ENCODE peak calls at places on chromosome 10, in four cellular contexts. F is neuronal stem cell, G is IMR-90, N is H1. P is an unnamed sample.

GRCh38 chr10:30437039-30437781 is 3.2 kb downstream of the MAP3K8 start:
- DNase-seq in G (peak; percentile 75), F (no peak), N (no peak), P (peak; percentile 69)

GRCh38 chr10:69994262-69994661 is 58.4 kb upstream of the MACROH2A2 start:
- DNase-seq in G (peak; percentile 59), F (no peak), N (no peak), P (peak; percentile 70)

GRCh38 chr10:22503315-22504090 is 158.2 kb downstream of the SPAG6 start:
- DNase-seq in N (no peak), G (no peak), F (no peak), P (no peak)

GRCh38 chr10:59633063-59633462 is 76.6 kb downstream of the SLC16A9 start:
- DNase-seq in N (no peak), F (no peak), G (no peak), P (peak; percentile 22)

GRCh38 chr10:79274279-79275104 is 72.8 kb upstream of the PPIF start:
- DNase-seq in G (no peak), F (no peak), N (no peak), P (no peak)

GRCh38 chr10:58755688-58756087 is 243.0 kb downstream of the BICC1 start:
- DNase-seq in G (peak; percentile 68), F (no peak), N (no peak), P (peak; percentile 9)

GRCh38 chr10:33386926-33387325 is 52.5 kb upstream of the NRP1 start:
- DNase-seq in N (no peak), G (peak; percentile 31), F (no peak), P (peak; percentile 95)

GRCh38 chr10:63120554-63120953 is 12.6 kb upstream of the NRBF2 start:
- DNase-seq in F (no peak), N (no peak), G (peak; percentile 90), P (no peak)

GRCh38 chr10:77417806-77418205 is 219.8 kb downstream of the KCNMA1 start:
- DNase-seq in N (no peak), G (no peak), F (no peak), P (no peak)

GRCh38 chr10:100568937-100569336 is 33.2 kb downstream of the HIF1AN start:
- DNase-seq in N (no peak), G (no peak), F (no peak), P (no peak)

GRCh38 chr10:71081912-71082311 is 130.5 kb upstream of the UNC5B start:
- DNase-seq in G (no peak), N (peak; percentile 11), F (no peak), P (no peak)

GRCh38 chr10:51204076-51204475 is 129.8 kb downstream of the PRKG1 start:
- DNase-seq in G (no peak), N (no peak), F (no peak), P (no peak)

GRCh38 chr10:62805139-62806092 is 896 bp downstream of the ADO start:
- DNase-seq in N (peak; percentile 73), F (peak; percentile 47), G (peak; percentile 47), P (peak; percentile 77)

GRCh38 chr10:75428434-75429158 is 2.8 kb upstream of the LRMDA start:
- DNase-seq in F (no peak), N (no peak), G (peak; percentile 15), P (no peak)

GRCh38 chr10:31242902-31243301 is 76.1 kb upstream of the ZEB1 start:
- DNase-seq in G (peak; percentile 99), N (no peak), F (no peak), P (peak; percentile 90)

GRCh38 chr10:49325131-49325915 is 26.4 kb downstream of the C10orf71 start:
- DNase-seq in N (no peak), G (no peak), F (no peak), P (no peak)

GRCh38 chr10:101241840-101242707 is 12.8 kb upstream of the LBX1 start:
- DNase-seq in G (peak; percentile 47), N (no peak), F (no peak), P (no peak)

GRCh38 chr10:32005050-32005449 is 51.2 kb downstream of the KIF5B start:
- DNase-seq in F (no peak), N (peak; percentile 57), G (peak; percentile 53), P (peak; percentile 76)

GRCh38 chr10:3068201-3068967 is 1.0 kb downstream of the PFKP start:
- DNase-seq in F (no peak), N (peak; percentile 73), G (peak; percentile 54), P (peak; percentile 72)

GRCh38 chr10:4775808-4776207 is 50.2 kb upstream of the AKR1E2 start:
- DNase-seq in F (no peak), G (peak; percentile 54), N (no peak), P (no peak)

GRCh38 chr10:99297033-99297432 is 32.1 kb upstream of the CNNM1 start:
- DNase-seq in G (no peak), F (no peak), N (no peak), P (peak; percentile 31)

GRCh38 chr10:97116534-97117162 is 69.1 kb downstream of the SLIT1 start:
- DNase-seq in N (no peak), G (no peak), F (no peak), P (no peak)

GRCh38 chr10:51162002-51162401 is 87.7 kb downstream of the PRKG1 start:
- DNase-seq in F (peak; percentile 26), G (no peak), N (no peak), P (peak; percentile 81)

GRCh38 chr10:89563861-89564478 is 28.6 kb upstream of the SLC16A12 start:
- DNase-seq in G (peak; percentile 60), F (peak; percentile 15), N (no peak), P (peak; percentile 48)

GRCh38 chr10:86411281-86411841 is 44.8 kb upstream of the GRID1 start:
- DNase-seq in G (peak; percentile 86), N (no peak), F (no peak), P (no peak)

GRCh38 chr10:94123253-94123995 is 129.7 kb downstream of the PLCE1 start:
- DNase-seq in N (no peak), F (peak; percentile 27), G (peak; percentile 93), P (peak; percentile 81)

GRCh38 chr10:6721480-6721879 is 141.4 kb upstream of the PRKCQ start:
- DNase-seq in G (peak; percentile 99), N (no peak), F (no peak), P (peak; percentile 81)

GRCh38 chr10:75397571-75397921 is 4.0 kb downstream of the ZNF503 start:
- DNase-seq in F (peak; percentile 20), G (no peak), N (no peak), P (peak; percentile 26)

GRCh38 chr10:71554671-71555070 is 158.0 kb downstream of the CDH23 start:
- DNase-seq in F (no peak), N (no peak), G (no peak), P (no peak)

GRCh38 chr10:12509016-12509793 is 159.9 kb downstream of the CAMK1D start:
- DNase-seq in F (no peak), G (no peak), N (peak; percentile 23), P (no peak)
- H2AK5ac ChIP-seq in F (no peak overlapping the region), G (no peak overlapping the region), N (no peak overlapping the region), P (no peak overlapping the region)

GRCh38 chr10:104323721-104324686 is 14.3 kb downstream of the ITPRIP start:
- DNase-seq in F (no peak), N (no peak), G (no peak), P (no peak)
- H3K18ac ChIP-seq in F (no peak overlapping the region), N (peak overlapping the region; percentile 79), G (no peak overlapping the region), P (no peak overlapping the region)

GRCh38 chr10:95536017-95536416 is 25.2 kb downstream of the SORBS1 start:
- DNase-seq in F (no peak), G (no peak), N (no peak), P (no peak)

GRCh38 chr10:95536894-95537542 is 24.2 kb downstream of the SORBS1 start:
- DNase-seq in G (no peak), N (no peak), F (no peak), P (no peak)

GRCh38 chr10:95540514-95541052 is 20.6 kb downstream of the SORBS1 start:
- DNase-seq in N (no peak), F (no peak), G (no peak), P (no peak)

GRCh38 chr10:95539560-95540284 is 21.4 kb downstream of the SORBS1 start:
- DNase-seq in N (no peak), G (no peak), F (no peak), P (no peak)

GRCh38 chr10:95537543-95537930 is 23.6 kb downstream of the SORBS1 start:
- DNase-seq in G (no peak), N (no peak), F (no peak), P (no peak)
- H2AK5ac ChIP-seq in G (no peak overlapping the region), N (no peak overlapping the region), F (no peak overlapping the region), P (no peak overlapping the region)

DNA sequence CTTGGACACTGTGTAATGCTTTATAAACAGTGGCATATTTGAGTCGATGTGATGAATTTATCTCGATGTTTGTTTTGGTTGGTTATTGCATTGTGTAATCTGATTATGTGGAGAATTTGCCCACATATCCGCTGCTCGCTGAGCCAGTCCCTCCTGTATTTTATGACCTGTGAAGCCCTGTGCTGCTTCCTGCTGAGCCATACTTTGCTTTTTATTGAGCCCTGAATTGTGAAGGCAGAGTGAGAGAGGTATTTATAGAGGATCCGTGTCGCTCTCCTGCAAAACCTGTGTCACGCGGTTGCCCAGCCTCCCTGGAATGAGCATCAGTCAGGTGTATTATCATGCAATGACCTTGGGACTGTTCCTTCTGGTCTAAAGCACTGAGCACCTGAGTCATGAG is 253.7 kb downstream of the ARHGAP21 start:
- DNase-seq in G (no peak), F (no peak), N (no peak), P (no peak)
- H3K18ac ChIP-seq in G (no peak overlapping the region), F (no peak overlapping the region), N (no peak overlapping the region), P (no peak overlapping the region)

DNA sequence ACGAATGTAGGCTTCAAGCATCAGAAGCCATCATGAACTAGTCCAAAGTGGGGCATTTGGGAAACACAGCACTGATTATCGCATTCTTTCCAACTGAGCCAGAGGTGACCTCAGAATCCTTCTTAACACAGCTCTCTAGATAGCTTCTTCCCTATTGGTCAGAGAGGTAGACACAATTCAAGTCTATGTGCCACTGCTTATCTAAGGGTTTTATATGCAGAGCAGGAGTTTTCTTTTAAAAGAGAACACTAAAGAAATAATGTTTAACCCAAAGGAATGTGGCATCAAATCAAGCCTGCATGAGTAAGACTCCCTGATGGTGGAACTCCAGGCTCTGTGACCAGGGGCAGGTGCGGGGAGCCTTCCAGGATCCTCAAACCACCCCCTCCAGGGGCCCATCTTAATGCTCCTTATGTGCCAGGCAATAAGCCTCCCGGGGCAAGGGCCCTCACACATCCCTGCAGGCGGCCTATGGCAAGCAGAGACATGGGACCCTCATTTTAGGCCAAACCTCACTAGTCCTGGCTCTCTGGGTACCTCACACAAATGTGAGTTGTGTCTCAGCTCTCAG is 13.8 kb downstream of the HSPA12A start:
- DNase-seq in N (no peak), G (peak; percentile 71), F (no peak), P (no peak)
- H2AK5ac ChIP-seq in N (no peak overlapping the region), G (no peak overlapping the region), F (no peak overlapping the region), P (no peak overlapping the region)

GRCh38 chr10:112832361-112832878 is 117.6 kb upstream of the TCF7L2 start:
- DNase-seq in N (peak; percentile 81), F (no peak), G (peak; percentile 18), P (peak; percentile 95)
- H3K18ac ChIP-seq in N (peak overlapping the region; percentile 71), F (no peak overlapping the region), G (no peak overlapping the region), P (no peak overlapping the region)

P was measured in mesendoderm.